ENCODE peak calls at places on chromosome 21, in five cellular contexts. One of them, this sample, is unnamed.
A peak's percentile ranks its signal among the peaks of the same experiment; 100 is the strongest.

GRCh38 chr21:39087238-39087975 is 95.8 kb downstream of the PSMG1 start:
- DNase-seq in IMR-90: no peak
- DNase-seq in right cardiac atrium: peak; percentile 81
- DNase-seq in body of pancreas: no peak
- DNase-seq in mesenchymal stem cell: no peak
- DNase-seq in this sample: no peak

GRCh38 chr21:45026833-45027232 is 47.5 kb upstream of the ADARB1 start:
- DNase-seq in right cardiac atrium: no peak
- DNase-seq in body of pancreas: no peak
- DNase-seq in mesenchymal stem cell: no peak
- DNase-seq in IMR-90: no peak
- DNase-seq in this sample: no peak

GRCh38 chr21:34722684-34723300 is 54.0 kb downstream of the CLIC6 start:
- DNase-seq in right cardiac atrium: no peak
- DNase-seq in body of pancreas: no peak
- DNase-seq in IMR-90: no peak
- DNase-seq in mesenchymal stem cell: no peak
- DNase-seq in this sample: no peak

GRCh38 chr21:41559658-41560599 is 52.0 kb upstream of the TMPRSS2 start:
- DNase-seq in body of pancreas: no peak
- DNase-seq in IMR-90: no peak
- DNase-seq in mesenchymal stem cell: no peak
- DNase-seq in right cardiac atrium: no peak
- DNase-seq in this sample: peak; percentile 59

GRCh38 chr21:41321211-41321907 is 4.8 kb downstream of the FAM3B start:
- DNase-seq in IMR-90: no peak
- DNase-seq in mesenchymal stem cell: no peak
- DNase-seq in right cardiac atrium: no peak
- DNase-seq in body of pancreas: no peak
- DNase-seq in this sample: no peak

GRCh38 chr21:41901099-41901498 is 22.0 kb upstream of the PRDM15 start:
- DNase-seq in mesenchymal stem cell: no peak
- DNase-seq in body of pancreas: peak; percentile 76
- DNase-seq in IMR-90: no peak
- DNase-seq in right cardiac atrium: no peak
- DNase-seq in this sample: no peak

GRCh38 chr21:38716088-38716487 is 89.6 kb upstream of the ETS2 start:
- DNase-seq in mesenchymal stem cell: no peak
- DNase-seq in right cardiac atrium: no peak
- DNase-seq in IMR-90: no peak
- DNase-seq in body of pancreas: no peak
- DNase-seq in this sample: no peak

GRCh38 chr21:40717008-40717407 is 129.9 kb downstream of the DSCAM start:
- DNase-seq in IMR-90: no peak
- DNase-seq in right cardiac atrium: no peak
- DNase-seq in mesenchymal stem cell: no peak
- DNase-seq in body of pancreas: no peak
- DNase-seq in this sample: no peak

GRCh38 chr21:26840912-26841311 is 4.3 kb downstream of the ADAMTS1 start:
- DNase-seq in right cardiac atrium: peak; percentile 82
- DNase-seq in mesenchymal stem cell: peak; percentile 68
- DNase-seq in IMR-90: peak; percentile 76
- DNase-seq in body of pancreas: peak; percentile 44
- DNase-seq in this sample: no peak

GRCh38 chr21:29299046-29299905 is 554 bp downstream of the BACH1 start:
- DNase-seq in right cardiac atrium: peak; percentile 87
- DNase-seq in body of pancreas: peak; percentile 69
- DNase-seq in mesenchymal stem cell: peak; percentile 70
- DNase-seq in IMR-90: peak; percentile 65
- DNase-seq in this sample: no peak

GRCh38 chr21:29301703-29302102 is 3.0 kb downstream of the BACH1 start:
- DNase-seq in right cardiac atrium: no peak
- DNase-seq in body of pancreas: no peak
- DNase-seq in mesenchymal stem cell: no peak
- DNase-seq in IMR-90: no peak
- DNase-seq in this sample: no peak

GRCh38 chr21:29299906-29300546 is 1.3 kb downstream of the BACH1 start:
- DNase-seq in IMR-90: peak; percentile 97
- DNase-seq in body of pancreas: peak; percentile 41
- DNase-seq in right cardiac atrium: peak; percentile 67
- DNase-seq in mesenchymal stem cell: peak; percentile 92
- DNase-seq in this sample: peak; percentile 88

GRCh38 chr21:29302340-29302991 is 3.7 kb downstream of the BACH1 start:
- DNase-seq in mesenchymal stem cell: peak; percentile 29
- DNase-seq in right cardiac atrium: no peak
- DNase-seq in IMR-90: peak; percentile 34
- DNase-seq in body of pancreas: no peak
- DNase-seq in this sample: no peak

DNA sequence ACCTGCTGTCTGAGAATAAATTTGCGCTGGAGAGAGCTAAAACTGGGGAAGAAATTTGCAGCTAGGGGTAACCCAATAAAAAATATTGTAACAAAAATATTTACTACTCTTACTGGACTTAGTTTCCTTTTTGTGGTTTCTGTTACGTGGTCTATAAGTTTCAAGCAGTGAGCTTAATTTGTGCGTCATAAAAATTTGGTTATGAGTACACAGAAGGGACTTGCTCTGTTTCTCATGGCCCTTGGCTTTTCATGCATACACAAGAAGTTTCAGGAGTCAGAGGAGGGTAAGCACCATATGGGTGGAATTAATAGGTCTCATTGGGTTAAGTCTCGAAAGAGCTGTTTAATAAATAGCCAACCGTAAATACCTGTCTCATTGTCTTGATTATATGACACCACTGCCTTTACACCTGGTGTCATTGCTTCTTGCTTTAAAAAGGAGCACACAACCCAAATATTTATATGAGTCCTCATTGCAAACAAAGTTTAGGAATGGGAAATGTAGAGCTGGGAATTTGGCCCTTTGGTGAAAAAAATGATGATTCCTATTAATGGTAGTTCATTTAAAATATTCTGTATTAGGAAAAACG is 1.9 kb downstream of the BACH1 start:
- DNase-seq in IMR-90: peak; percentile 56
- DNase-seq in right cardiac atrium: no peak
- DNase-seq in body of pancreas: no peak
- DNase-seq in mesenchymal stem cell: no peak
- DNase-seq in this sample: no peak
- H3K4me3 ChIP-seq in IMR-90: peak overlapping the region; percentile 96
- H3K4me3 ChIP-seq in right cardiac atrium: peak overlapping the region; percentile 99
- H3K4me3 ChIP-seq in body of pancreas: peak overlapping the region; percentile 33
- H3K4me3 ChIP-seq in mesenchymal stem cell: peak overlapping the region; percentile 24
- H3K4me3 ChIP-seq in this sample: peak overlapping the region; percentile 91

GRCh38 chr21:18245493-18245967 is 897 bp downstream of the CHODL start:
- DNase-seq in body of pancreas: no peak
- DNase-seq in IMR-90: no peak
- DNase-seq in mesenchymal stem cell: peak; percentile 30
- DNase-seq in right cardiac atrium: peak; percentile 54
- DNase-seq in this sample: no peak
- H3K4me3 ChIP-seq in body of pancreas: no peak overlapping the region
- H3K4me3 ChIP-seq in IMR-90: no peak overlapping the region
- H3K4me3 ChIP-seq in mesenchymal stem cell: no peak overlapping the region
- H3K4me3 ChIP-seq in right cardiac atrium: peak overlapping the region; percentile 8
- H3K4me3 ChIP-seq in this sample: no peak overlapping the region

GRCh38 chr21:25790122-25790951 is 55.6 kb downstream of the GABPA start:
- DNase-seq in mesenchymal stem cell: peak; percentile 47
- DNase-seq in right cardiac atrium: no peak
- DNase-seq in IMR-90: peak; percentile 41
- DNase-seq in body of pancreas: no peak
- DNase-seq in this sample: no peak
- H3K4me3 ChIP-seq in mesenchymal stem cell: no peak overlapping the region
- H3K4me3 ChIP-seq in right cardiac atrium: peak overlapping the region; percentile 34
- H3K4me3 ChIP-seq in IMR-90: peak overlapping the region; percentile 19
- H3K4me3 ChIP-seq in body of pancreas: peak overlapping the region; percentile 9
- H3K4me3 ChIP-seq in this sample: peak overlapping the region; percentile 24

GRCh38 chr21:43971992-43972255 is 40.2 kb upstream of the TRAPPC10 start:
- DNase-seq in mesenchymal stem cell: no peak
- DNase-seq in IMR-90: no peak
- DNase-seq in body of pancreas: no peak
- DNase-seq in right cardiac atrium: peak; percentile 30
- DNase-seq in this sample: no peak

GRCh38 chr21:43973634-43973955 is 38.5 kb upstream of the TRAPPC10 start:
- DNase-seq in mesenchymal stem cell: no peak
- DNase-seq in body of pancreas: no peak
- DNase-seq in right cardiac atrium: peak; percentile 14
- DNase-seq in IMR-90: no peak
- DNase-seq in this sample: no peak

GRCh38 chr21:43974791-43975468 is 37.2 kb upstream of the TRAPPC10 start:
- DNase-seq in body of pancreas: no peak
- DNase-seq in mesenchymal stem cell: no peak
- DNase-seq in right cardiac atrium: peak; percentile 42
- DNase-seq in IMR-90: no peak
- DNase-seq in this sample: no peak

GRCh38 chr21:43971201-43971991 is 40.7 kb upstream of the TRAPPC10 start:
- DNase-seq in right cardiac atrium: peak; percentile 47
- DNase-seq in body of pancreas: no peak
- DNase-seq in IMR-90: no peak
- DNase-seq in mesenchymal stem cell: no peak
- DNase-seq in this sample: no peak

DNA sequence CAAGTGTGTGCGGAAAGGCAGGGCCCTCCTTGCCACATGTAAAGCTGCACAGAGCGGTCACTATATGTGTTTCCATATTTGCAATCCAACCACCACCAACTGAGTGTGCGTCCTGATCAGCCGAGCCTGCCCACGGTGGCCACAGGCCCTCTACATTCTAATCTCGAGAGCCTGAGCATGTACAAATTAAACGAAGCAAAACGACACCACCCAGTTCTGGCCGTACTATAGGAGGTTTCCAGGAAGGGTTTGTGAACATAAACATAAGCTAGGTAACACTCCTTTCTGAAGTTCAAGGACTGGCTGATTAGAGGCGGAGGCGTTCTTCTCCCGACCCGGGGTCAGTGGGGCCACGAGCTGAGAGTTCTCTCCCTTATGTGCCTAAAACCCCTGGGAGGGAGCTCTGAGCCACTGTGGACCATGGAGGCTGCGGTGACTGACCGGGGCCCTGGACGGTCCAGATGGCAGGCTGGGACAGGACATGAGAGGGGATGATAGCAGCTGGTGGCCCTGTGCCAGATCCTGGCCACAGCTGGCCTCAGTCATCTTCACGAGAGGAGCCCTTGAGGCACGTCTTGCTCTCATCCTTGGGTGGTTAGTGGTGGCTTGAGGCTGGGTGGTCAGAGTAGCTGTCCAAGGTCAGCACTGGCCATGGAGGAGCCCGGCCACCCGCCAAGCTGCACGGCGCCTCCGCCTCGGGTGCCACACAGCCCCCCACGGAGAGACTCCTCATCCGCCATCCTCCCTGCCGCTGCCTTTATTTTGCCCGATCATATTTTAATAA is 39.1 kb upstream of the TRAPPC10 start:
- DNase-seq in mesenchymal stem cell: peak; percentile 18
- DNase-seq in IMR-90: peak; percentile 8
- DNase-seq in right cardiac atrium: peak; percentile 57
- DNase-seq in body of pancreas: no peak
- DNase-seq in this sample: no peak
- H3K4me3 ChIP-seq in mesenchymal stem cell: no peak overlapping the region
- H3K4me3 ChIP-seq in IMR-90: no peak overlapping the region
- H3K4me3 ChIP-seq in right cardiac atrium: no peak overlapping the region
- H3K4me3 ChIP-seq in body of pancreas: no peak overlapping the region
- H3K4me3 ChIP-seq in this sample: no peak overlapping the region

GRCh38 chr21:31161157-31161556 is 122.9 kb upstream of the KRTAP19-8 start:
- DNase-seq in mesenchymal stem cell: peak; percentile 69
- DNase-seq in IMR-90: peak; percentile 15
- DNase-seq in right cardiac atrium: peak; percentile 53
- DNase-seq in body of pancreas: no peak
- DNase-seq in this sample: no peak
- H3K4me3 ChIP-seq in mesenchymal stem cell: no peak overlapping the region
- H3K4me3 ChIP-seq in IMR-90: no peak overlapping the region
- H3K4me3 ChIP-seq in right cardiac atrium: no peak overlapping the region
- H3K4me3 ChIP-seq in body of pancreas: no peak overlapping the region
- H3K4me3 ChIP-seq in this sample: no peak overlapping the region

GRCh38 chr21:46287541-46287940 is 1.4 kb downstream of the YBEY start:
- DNase-seq in IMR-90: no peak
- DNase-seq in right cardiac atrium: no peak
- DNase-seq in mesenchymal stem cell: no peak
- DNase-seq in body of pancreas: no peak
- DNase-seq in this sample: no peak
- H3K4me3 ChIP-seq in IMR-90: no peak overlapping the region
- H3K4me3 ChIP-seq in right cardiac atrium: no peak overlapping the region
- H3K4me3 ChIP-seq in mesenchymal stem cell: no peak overlapping the region
- H3K4me3 ChIP-seq in body of pancreas: no peak overlapping the region
- H3K4me3 ChIP-seq in this sample: peak overlapping the region; percentile 87

GRCh38 chr21:37653201-37653600 is 263.1 kb downstream of the KCNJ6 start:
- DNase-seq in IMR-90: no peak
- DNase-seq in body of pancreas: no peak
- DNase-seq in right cardiac atrium: no peak
- DNase-seq in mesenchymal stem cell: no peak
- DNase-seq in this sample: no peak
- H3K4me3 ChIP-seq in IMR-90: no peak overlapping the region
- H3K4me3 ChIP-seq in body of pancreas: no peak overlapping the region
- H3K4me3 ChIP-seq in right cardiac atrium: no peak overlapping the region
- H3K4me3 ChIP-seq in mesenchymal stem cell: no peak overlapping the region
- H3K4me3 ChIP-seq in this sample: no peak overlapping the region

GRCh38 chr21:33543505-33544129 is 779 bp downstream of the SON start:
- DNase-seq in mesenchymal stem cell: no peak
- DNase-seq in body of pancreas: peak; percentile 60
- DNase-seq in IMR-90: no peak
- DNase-seq in right cardiac atrium: peak; percentile 87
- DNase-seq in this sample: no peak
- H3K4me3 ChIP-seq in mesenchymal stem cell: peak overlapping the region; percentile 64
- H3K4me3 ChIP-seq in body of pancreas: peak overlapping the region; percentile 69
- H3K4me3 ChIP-seq in IMR-90: peak overlapping the region; percentile 70
- H3K4me3 ChIP-seq in right cardiac atrium: peak overlapping the region; percentile 99
- H3K4me3 ChIP-seq in this sample: peak overlapping the region; percentile 70

This sample was measured in BJ.